ENCODE peak calls at places on chromosomes 1 and 21, in nine cellular contexts. One of them, this sample, is unnamed.

GRCh38 chr21:45328198-45329087 is 40.7 kb upstream of the POFUT2 start:
- DNase-seq in HCT116: no peak
- DNase-seq in A549: no peak
- DNase-seq in right cardiac atrium: peak; percentile 51
- DNase-seq in aorta: peak; percentile 74
- DNase-seq in trophoblast cell: no peak
- DNase-seq in CD4-positive, alpha-beta memory T cell: no peak
- DNase-seq in right lobe of liver: no peak
- DNase-seq in tibial nerve: no peak
- DNase-seq in this sample: peak; percentile 22

GRCh38 chr1:232386721-232387510 is 243.0 kb downstream of the SIPA1L2 start:
- DNase-seq in HCT116: no peak
- DNase-seq in A549: no peak
- DNase-seq in right cardiac atrium: no peak
- DNase-seq in aorta: no peak
- DNase-seq in trophoblast cell: no peak
- DNase-seq in CD4-positive, alpha-beta memory T cell: no peak
- DNase-seq in right lobe of liver: no peak
- DNase-seq in tibial nerve: no peak
- DNase-seq in this sample: no peak

GRCh38 chr1:221829327-221830011 is 87.6 kb upstream of the DUSP10 start:
- DNase-seq in HCT116: no peak
- DNase-seq in A549: peak; percentile 29
- DNase-seq in right cardiac atrium: no peak
- DNase-seq in aorta: no peak
- DNase-seq in trophoblast cell: peak; percentile 36
- DNase-seq in CD4-positive, alpha-beta memory T cell: peak; percentile 38
- DNase-seq in right lobe of liver: no peak
- DNase-seq in tibial nerve: no peak
- DNase-seq in this sample: no peak

GRCh38 chr1:150979007-150979722 is 2.9 kb upstream of the ANXA9 start:
- DNase-seq in HCT116: peak; percentile 78
- DNase-seq in A549: peak; percentile 93
- DNase-seq in right cardiac atrium: peak; percentile 91
- DNase-seq in aorta: peak; percentile 93
- DNase-seq in trophoblast cell: peak; percentile 99
- DNase-seq in CD4-positive, alpha-beta memory T cell: peak; percentile 83
- DNase-seq in right lobe of liver: peak; percentile 83
- DNase-seq in tibial nerve: peak; percentile 99
- DNase-seq in this sample: peak; percentile 89

GRCh38 chr1:211574705-211575104 is 4.3 kb downstream of the SLC30A1 start:
- DNase-seq in HCT116: no peak
- DNase-seq in A549: no peak
- DNase-seq in right cardiac atrium: no peak
- DNase-seq in aorta: no peak
- DNase-seq in trophoblast cell: no peak
- DNase-seq in CD4-positive, alpha-beta memory T cell: no peak
- DNase-seq in right lobe of liver: no peak
- DNase-seq in tibial nerve: no peak
- DNase-seq in this sample: no peak

GRCh38 chr1:97247196-97247595 is 525.6 kb downstream of the PTBP2 start:
- DNase-seq in HCT116: no peak
- DNase-seq in A549: no peak
- DNase-seq in right cardiac atrium: no peak
- DNase-seq in aorta: no peak
- DNase-seq in trophoblast cell: no peak
- DNase-seq in CD4-positive, alpha-beta memory T cell: no peak
- DNase-seq in right lobe of liver: no peak
- DNase-seq in tibial nerve: no peak
- DNase-seq in this sample: no peak

GRCh38 chr1:48810740-48811139 is 34.0 kb upstream of the BEND5 start:
- DNase-seq in HCT116: no peak
- DNase-seq in A549: no peak
- DNase-seq in right cardiac atrium: no peak
- DNase-seq in aorta: no peak
- DNase-seq in trophoblast cell: no peak
- DNase-seq in CD4-positive, alpha-beta memory T cell: no peak
- DNase-seq in right lobe of liver: no peak
- DNase-seq in tibial nerve: no peak
- DNase-seq in this sample: no peak

GRCh38 chr1:45012639-45013278 is 705 bp downstream of the UROD start:
- DNase-seq in HCT116: no peak
- DNase-seq in A549: peak; percentile 11
- DNase-seq in right cardiac atrium: peak; percentile 83
- DNase-seq in aorta: peak; percentile 89
- DNase-seq in trophoblast cell: peak; percentile 53
- DNase-seq in CD4-positive, alpha-beta memory T cell: peak; percentile 8
- DNase-seq in right lobe of liver: peak; percentile 97
- DNase-seq in tibial nerve: peak; percentile 80
- DNase-seq in this sample: peak; percentile 84

GRCh38 chr1:116154536-116154935 is 43.3 kb downstream of the MAB21L3 start:
- DNase-seq in HCT116: no peak
- DNase-seq in A549: no peak
- DNase-seq in right cardiac atrium: no peak
- DNase-seq in aorta: no peak
- DNase-seq in trophoblast cell: no peak
- DNase-seq in CD4-positive, alpha-beta memory T cell: no peak
- DNase-seq in right lobe of liver: no peak
- DNase-seq in tibial nerve: no peak
- DNase-seq in this sample: no peak

GRCh38 chr1:116152950-116153691 is 41.9 kb downstream of the MAB21L3 start:
- DNase-seq in HCT116: no peak
- DNase-seq in A549: no peak
- DNase-seq in right cardiac atrium: no peak
- DNase-seq in aorta: no peak
- DNase-seq in trophoblast cell: peak; percentile 54
- DNase-seq in CD4-positive, alpha-beta memory T cell: no peak
- DNase-seq in right lobe of liver: peak; percentile 77
- DNase-seq in tibial nerve: no peak
- DNase-seq in this sample: no peak

GRCh38 chr1:116151739-116152576 is 40.8 kb downstream of the MAB21L3 start:
- DNase-seq in HCT116: peak; percentile 26
- DNase-seq in A549: peak; percentile 77
- DNase-seq in right cardiac atrium: peak; percentile 91
- DNase-seq in aorta: peak; percentile 90
- DNase-seq in trophoblast cell: peak; percentile 85
- DNase-seq in CD4-positive, alpha-beta memory T cell: peak; percentile 73
- DNase-seq in right lobe of liver: peak; percentile 78
- DNase-seq in tibial nerve: peak; percentile 43
- DNase-seq in this sample: peak; percentile 83

GRCh38 chr1:116153692-116154031 is 42.5 kb downstream of the MAB21L3 start:
- DNase-seq in HCT116: no peak
- DNase-seq in A549: no peak
- DNase-seq in right cardiac atrium: no peak
- DNase-seq in aorta: no peak
- DNase-seq in trophoblast cell: no peak
- DNase-seq in CD4-positive, alpha-beta memory T cell: no peak
- DNase-seq in right lobe of liver: no peak
- DNase-seq in tibial nerve: no peak
- DNase-seq in this sample: no peak

DNA sequence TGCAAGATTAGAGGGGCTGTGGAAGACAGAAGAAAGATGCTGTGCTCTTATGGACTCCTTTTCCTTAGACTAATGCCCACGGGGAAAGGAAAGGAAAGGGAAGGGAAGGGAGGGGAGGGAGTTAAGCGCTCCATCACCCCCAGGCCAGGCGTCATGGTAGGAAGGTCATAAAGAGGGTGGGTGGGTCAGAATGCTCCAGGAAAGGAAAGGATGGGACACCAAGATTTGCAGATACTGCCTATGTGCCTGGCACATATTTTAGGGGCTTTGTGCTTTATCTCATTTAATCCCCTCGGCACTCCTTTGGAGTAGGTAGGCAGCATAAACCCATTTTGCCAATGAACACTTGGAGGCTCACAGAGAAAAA is 41.4 kb downstream of the MAB21L3 start:
- DNase-seq in HCT116: no peak
- DNase-seq in A549: no peak
- DNase-seq in right cardiac atrium: no peak
- DNase-seq in aorta: no peak
- DNase-seq in trophoblast cell: no peak
- DNase-seq in CD4-positive, alpha-beta memory T cell: no peak
- DNase-seq in right lobe of liver: no peak
- DNase-seq in tibial nerve: no peak
- DNase-seq in this sample: no peak
- H3K4me3 ChIP-seq in HCT116: peak overlapping the region; percentile 59
- H3K4me3 ChIP-seq in A549: peak overlapping the region; percentile 43
- H3K4me3 ChIP-seq in right cardiac atrium: peak overlapping the region; percentile 35
- H3K4me3 ChIP-seq in aorta: no peak overlapping the region
- H3K4me3 ChIP-seq in trophoblast cell: no peak overlapping the region
- H3K4me3 ChIP-seq in CD4-positive, alpha-beta memory T cell: peak overlapping the region; percentile 23
- H3K4me3 ChIP-seq in right lobe of liver: peak overlapping the region; percentile 50
- H3K4me3 ChIP-seq in tibial nerve: no peak overlapping the region
- H3K4me3 ChIP-seq in this sample: peak overlapping the region; percentile 65

DNA sequence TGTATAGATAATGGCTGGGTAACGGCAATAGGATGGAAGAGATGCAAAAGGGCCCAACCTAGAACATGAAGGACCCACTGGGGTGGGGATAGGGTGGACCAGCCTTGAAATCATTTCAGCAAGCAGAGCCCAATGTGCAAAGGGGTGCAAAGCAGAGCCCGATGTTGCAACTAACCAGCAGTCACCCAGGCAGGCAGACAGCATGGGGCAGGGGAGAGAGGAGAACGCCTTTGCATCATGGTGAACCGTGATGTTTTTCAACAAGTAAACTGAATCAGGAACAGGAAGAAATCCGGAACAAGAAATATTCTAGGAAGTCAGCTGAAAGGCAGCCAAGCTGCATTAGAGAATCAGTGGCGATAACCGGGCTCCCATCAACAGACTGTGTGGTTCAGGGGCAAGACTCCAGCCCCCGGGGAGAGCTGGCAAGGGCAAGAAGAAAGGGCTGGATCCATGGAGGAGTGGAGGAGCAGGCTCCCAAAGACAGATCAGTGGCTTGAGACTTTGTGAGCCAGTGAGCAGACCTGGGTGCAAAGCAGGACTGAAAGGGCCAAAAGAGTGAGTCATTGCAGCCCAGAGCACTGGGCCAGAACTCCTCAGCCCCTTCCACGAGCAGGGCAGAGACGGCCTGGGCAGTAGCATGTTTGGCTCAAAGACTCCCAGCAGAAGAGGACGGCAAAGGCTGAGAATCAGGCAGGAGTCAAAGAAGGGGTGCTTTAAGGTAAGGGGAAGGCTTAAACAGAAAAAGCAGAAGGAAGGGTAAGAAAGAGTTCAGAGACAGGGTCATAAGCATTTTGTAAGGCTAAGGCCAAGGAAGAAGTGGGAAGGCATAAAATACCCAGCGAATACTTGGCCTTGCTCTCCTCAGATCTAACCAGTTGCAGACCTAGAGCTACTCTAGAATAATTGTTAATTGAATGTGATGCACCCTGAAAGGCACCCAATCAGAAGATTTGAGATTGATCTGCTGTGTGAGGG is 155.0 kb downstream of the SETD4 start:
- DNase-seq in HCT116: no peak
- DNase-seq in A549: no peak
- DNase-seq in right cardiac atrium: peak; percentile 81
- DNase-seq in aorta: peak; percentile 80
- DNase-seq in trophoblast cell: peak; percentile 17
- DNase-seq in CD4-positive, alpha-beta memory T cell: no peak
- DNase-seq in right lobe of liver: no peak
- DNase-seq in tibial nerve: peak; percentile 32
- DNase-seq in this sample: no peak
- H3K4me3 ChIP-seq in HCT116: no peak overlapping the region
- H3K4me3 ChIP-seq in A549: no peak overlapping the region
- H3K4me3 ChIP-seq in right cardiac atrium: no peak overlapping the region
- H3K4me3 ChIP-seq in aorta: no peak overlapping the region
- H3K4me3 ChIP-seq in trophoblast cell: no peak overlapping the region
- H3K4me3 ChIP-seq in CD4-positive, alpha-beta memory T cell: no peak overlapping the region
- H3K4me3 ChIP-seq in right lobe of liver: no peak overlapping the region
- H3K4me3 ChIP-seq in tibial nerve: no peak overlapping the region
- H3K4me3 ChIP-seq in this sample: no peak overlapping the region

GRCh38 chr1:27394282-27394658 is 1.8 kb downstream of the GPR3 start:
- DNase-seq in HCT116: no peak
- DNase-seq in A549: no peak
- DNase-seq in right cardiac atrium: no peak
- DNase-seq in aorta: no peak
- DNase-seq in trophoblast cell: no peak
- DNase-seq in CD4-positive, alpha-beta memory T cell: no peak
- DNase-seq in right lobe of liver: no peak
- DNase-seq in tibial nerve: no peak
- DNase-seq in this sample: no peak

GRCh38 chr1:27392096-27392777 is at the start of gene GPR3:
- DNase-seq in HCT116: peak; percentile 84
- DNase-seq in A549: peak; percentile 81
- DNase-seq in right cardiac atrium: peak; percentile 97
- DNase-seq in aorta: peak; percentile 97
- DNase-seq in trophoblast cell: peak; percentile 92
- DNase-seq in CD4-positive, alpha-beta memory T cell: peak; percentile 89
- DNase-seq in right lobe of liver: peak; percentile 78
- DNase-seq in tibial nerve: peak; percentile 86
- DNase-seq in this sample: peak; percentile 91

GRCh38 chr1:27392778-27393635 is 585 bp downstream of the GPR3 start:
- DNase-seq in HCT116: no peak
- DNase-seq in A549: peak; percentile 64
- DNase-seq in right cardiac atrium: peak; percentile 58
- DNase-seq in aorta: no peak
- DNase-seq in trophoblast cell: peak; percentile 31
- DNase-seq in CD4-positive, alpha-beta memory T cell: no peak
- DNase-seq in right lobe of liver: no peak
- DNase-seq in tibial nerve: no peak
- DNase-seq in this sample: no peak

GRCh38 chr1:27393641-27394281 is 1.3 kb downstream of the GPR3 start:
- DNase-seq in HCT116: no peak
- DNase-seq in A549: no peak
- DNase-seq in right cardiac atrium: peak; percentile 52
- DNase-seq in aorta: no peak
- DNase-seq in trophoblast cell: no peak
- DNase-seq in CD4-positive, alpha-beta memory T cell: no peak
- DNase-seq in right lobe of liver: no peak
- DNase-seq in tibial nerve: no peak
- DNase-seq in this sample: no peak

GRCh38 chr1:27391511-27392095 is 819 bp upstream of the GPR3 start:
- DNase-seq in HCT116: peak; percentile 53
- DNase-seq in A549: no peak
- DNase-seq in right cardiac atrium: peak; percentile 83
- DNase-seq in aorta: peak; percentile 81
- DNase-seq in trophoblast cell: no peak
- DNase-seq in CD4-positive, alpha-beta memory T cell: no peak
- DNase-seq in right lobe of liver: no peak
- DNase-seq in tibial nerve: peak; percentile 33
- DNase-seq in this sample: peak; percentile 62
- H3K4me3 ChIP-seq in HCT116: peak overlapping the region; percentile 99
- H3K4me3 ChIP-seq in A549: no peak overlapping the region
- H3K4me3 ChIP-seq in right cardiac atrium: no peak overlapping the region
- H3K4me3 ChIP-seq in aorta: no peak overlapping the region
- H3K4me3 ChIP-seq in trophoblast cell: no peak overlapping the region
- H3K4me3 ChIP-seq in CD4-positive, alpha-beta memory T cell: peak overlapping the region; percentile 68
- H3K4me3 ChIP-seq in right lobe of liver: no peak overlapping the region
- H3K4me3 ChIP-seq in tibial nerve: peak overlapping the region; percentile 43
- H3K4me3 ChIP-seq in this sample: peak overlapping the region; percentile 33

GRCh38 chr21:29434081-29434480 is 135.4 kb downstream of the BACH1 start:
- DNase-seq in HCT116: no peak
- DNase-seq in A549: no peak
- DNase-seq in right cardiac atrium: no peak
- DNase-seq in aorta: no peak
- DNase-seq in trophoblast cell: no peak
- DNase-seq in CD4-positive, alpha-beta memory T cell: no peak
- DNase-seq in right lobe of liver: no peak
- DNase-seq in tibial nerve: no peak
- DNase-seq in this sample: no peak

GRCh38 chr21:29436143-29436542 is 137.4 kb downstream of the BACH1 start:
- DNase-seq in HCT116: no peak
- DNase-seq in A549: no peak
- DNase-seq in right cardiac atrium: no peak
- DNase-seq in aorta: no peak
- DNase-seq in trophoblast cell: no peak
- DNase-seq in CD4-positive, alpha-beta memory T cell: peak; percentile 32
- DNase-seq in right lobe of liver: no peak
- DNase-seq in tibial nerve: no peak
- DNase-seq in this sample: peak; percentile 20

GRCh38 chr21:29431680-29432079 is 133.0 kb downstream of the BACH1 start:
- DNase-seq in HCT116: no peak
- DNase-seq in A549: no peak
- DNase-seq in right cardiac atrium: no peak
- DNase-seq in aorta: no peak
- DNase-seq in trophoblast cell: no peak
- DNase-seq in CD4-positive, alpha-beta memory T cell: no peak
- DNase-seq in right lobe of liver: no peak
- DNase-seq in tibial nerve: no peak
- DNase-seq in this sample: no peak

GRCh38 chr21:29433366-29434059 is 134.8 kb downstream of the BACH1 start:
- DNase-seq in HCT116: no peak
- DNase-seq in A549: no peak
- DNase-seq in right cardiac atrium: no peak
- DNase-seq in aorta: no peak
- DNase-seq in trophoblast cell: peak; percentile 94
- DNase-seq in CD4-positive, alpha-beta memory T cell: no peak
- DNase-seq in right lobe of liver: no peak
- DNase-seq in tibial nerve: no peak
- DNase-seq in this sample: no peak

DNA sequence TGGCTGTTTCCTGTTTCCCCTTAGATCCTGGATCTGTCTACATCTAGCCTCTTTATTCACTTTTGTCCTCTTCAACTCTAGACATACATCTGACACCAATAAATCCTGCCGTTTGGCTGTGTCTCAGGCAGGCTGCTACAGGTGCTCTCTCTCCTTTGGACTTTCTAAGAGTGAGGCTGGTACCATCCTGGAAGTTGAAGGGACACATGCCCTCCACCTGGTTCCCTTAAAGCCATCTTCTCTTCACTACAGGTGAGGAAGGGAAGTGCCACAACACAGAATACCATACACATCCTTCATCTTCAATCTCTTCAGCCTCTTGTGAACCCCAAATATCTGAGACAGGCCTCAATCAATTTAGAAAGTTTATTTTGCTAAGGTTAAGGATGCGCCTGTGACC is 137.9 kb downstream of the BACH1 start:
- DNase-seq in HCT116: no peak
- DNase-seq in A549: no peak
- DNase-seq in right cardiac atrium: no peak
- DNase-seq in aorta: no peak
- DNase-seq in trophoblast cell: no peak
- DNase-seq in CD4-positive, alpha-beta memory T cell: no peak
- DNase-seq in right lobe of liver: no peak
- DNase-seq in tibial nerve: no peak
- DNase-seq in this sample: no peak
- H3K4me3 ChIP-seq in HCT116: no peak overlapping the region
- H3K4me3 ChIP-seq in A549: no peak overlapping the region
- H3K4me3 ChIP-seq in right cardiac atrium: no peak overlapping the region
- H3K4me3 ChIP-seq in aorta: no peak overlapping the region
- H3K4me3 ChIP-seq in trophoblast cell: no peak overlapping the region
- H3K4me3 ChIP-seq in CD4-positive, alpha-beta memory T cell: peak overlapping the region; percentile 35
- H3K4me3 ChIP-seq in right lobe of liver: no peak overlapping the region
- H3K4me3 ChIP-seq in tibial nerve: no peak overlapping the region
- H3K4me3 ChIP-seq in this sample: no peak overlapping the region